ENCODE peak calls at places on chromosomes 1 and 21, in eight cellular contexts. Y is heart left ventricle, H is NCI-H69, S is endothelial cell, P is NCI-H1417, C is dermis microvascular lymphatic vessel endothelial cell, A is spleen, E is T-helper 2 cell. B is an unnamed sample.

GRCh38 chr21:26148834-26149354 is 21.7 kb downstream of the APP start:
- DNase-seq in P (no peak), A (no peak), C (no peak), S (no peak), Y (no peak), H (no peak), E (no peak), B (no peak)

GRCh38 chr1:151238467-151238739 is 16.1 kb upstream of the PSMD4 start:
- DNase-seq in S (no peak), E (no peak), P (no peak), Y (no peak), C (no peak), H (peak), A (no peak), B (no peak)

GRCh38 chr1:111190931-111191451 is 9.5 kb downstream of the DENND2D start:
- DNase-seq in C (no peak), E (no peak), A (no peak), P (no peak), S (no peak), H (no peak), Y (no peak), B (no peak)

GRCh38 chr1:37323486-37324377 is 150.6 kb upstream of the ZC3H12A start:
- DNase-seq in H (peak), C (no peak), S (peak), E (no peak), Y (no peak), P (no peak), A (peak), B (peak)

GRCh38 chr1:48760889-48761288 is 15.8 kb downstream of the BEND5 start:
- DNase-seq in A (no peak), E (no peak), H (no peak), Y (no peak), S (no peak), C (no peak), P (no peak), B (no peak)

GRCh38 chr1:84089470-84090261 is 54.4 kb upstream of the PRKACB start:
- DNase-seq in S (no peak), H (peak), P (no peak), E (no peak), Y (no peak), A (no peak), C (no peak), B (no peak)

GRCh38 chr21:45246014-45246413 is 41.7 kb downstream of the POFUT2 start:
- DNase-seq in C (no peak), S (no peak), P (no peak), Y (no peak), H (no peak), A (no peak), E (no peak), B (no peak)

GRCh38 chr1:46413596-46413985 is 19.5 kb downstream of the FAAH start:
- DNase-seq in P (no peak), S (peak), E (peak), Y (no peak), H (no peak), C (no peak), A (no peak), B (peak)

GRCh38 chr1:9615316-9616063 is 26.8 kb downstream of the TMEM201 start:
- DNase-seq in H (peak), E (peak), P (no peak), C (peak), Y (no peak), A (peak), S (peak), B (peak)

GRCh38 chr1:38872401-38873026 is 634 bp downstream of the MYCBP start:
- DNase-seq in A (no peak), Y (no peak), H (peak), P (no peak), E (peak), C (no peak), S (peak), B (no peak)

GRCh38 chr1:30381671-30382365 is 341.6 kb downstream of the MATN1 start:
- DNase-seq in S (no peak), H (no peak), A (peak), C (no peak), E (no peak), Y (no peak), P (no peak), B (no peak)

GRCh38 chr1:170114916-170115315 is 30.8 kb upstream of the NTMT2 start:
- DNase-seq in S (no peak), H (no peak), E (no peak), C (no peak), Y (no peak), P (no peak), A (no peak), B (no peak)

GRCh38 chr1:23619299-23620188 is 60.2 kb upstream of the ID3 start:
- DNase-seq in S (no peak), H (peak), Y (no peak), E (peak), P (peak), A (peak), C (no peak), B (no peak)

GRCh38 chr1:108686609-108687313 is 5.3 kb upstream of the PRPF38B start:
- DNase-seq in H (peak), E (no peak), C (peak), S (no peak), P (no peak), Y (no peak), A (no peak), B (no peak)

GRCh38 chr1:85279463-85280080 is 3.1 kb upstream of the BCL10 start:
- DNase-seq in P (no peak), H (no peak), C (peak), E (no peak), Y (no peak), A (no peak), S (no peak), B (no peak)

GRCh38 chr1:2236695-2237677 is 8.9 kb downstream of the SKI start:
- DNase-seq in Y (no peak), P (peak), A (peak), C (no peak), E (peak), H (peak), S (no peak), B (no peak)

GRCh38 chr21:45080232-45080631 is 5.9 kb downstream of the ADARB1 start:
- DNase-seq in P (no peak), A (no peak), H (no peak), Y (no peak), C (no peak), S (no peak), E (no peak), B (no peak)

GRCh38 chr1:44707959-44708831 is 22.8 kb downstream of the RNU5D-1 start:
- DNase-seq in P (no peak), S (peak), A (peak), H (peak), Y (no peak), E (no peak), C (peak), B (no peak)

GRCh38 chr1:111990026-111990877 is 784 bp upstream of the KCND3 start:
- DNase-seq in S (peak), E (no peak), Y (peak), H (peak), C (no peak), P (peak), A (no peak), B (peak)

GRCh38 chr1:47593001-47593568 is 155.2 kb downstream of the FOXD2 start:
- DNase-seq in S (peak), H (peak), P (peak), A (no peak), C (no peak), E (no peak), Y (no peak), B (no peak)

GRCh38 chr1:85280636-85281035 is 4.2 kb upstream of the BCL10 start:
- DNase-seq in C (no peak), P (no peak), Y (no peak), H (no peak), E (no peak), S (no peak), A (no peak), B (no peak)

GRCh38 chr1:34199927-34200326 is 23.2 kb downstream of the C1orf94 start:
- DNase-seq in C (no peak), H (no peak), Y (no peak), P (no peak), E (no peak), A (no peak), S (no peak), B (no peak)

GRCh38 chr1:183812686-183813569 is 8.0 kb downstream of the RGL1 start:
- DNase-seq in S (no peak), P (no peak), C (no peak), A (no peak), Y (no peak), H (no peak), E (no peak), B (no peak)

GRCh38 chr1:154427173-154428139 is 22.3 kb downstream of the IL6R start:
- DNase-seq in C (no peak), Y (peak), H (peak), P (no peak), E (no peak), A (no peak), S (no peak), B (no peak)

GRCh38 chr1:159211331-159212136 is 6.9 kb downstream of the ACKR1 start:
- DNase-seq in C (no peak), H (peak), E (no peak), S (peak), Y (no peak), P (no peak), A (peak), B (no peak)

GRCh38 chr1:151814971-151815545 is 9.8 kb upstream of the LINGO4 start:
- DNase-seq in Y (no peak), H (no peak), E (no peak), C (no peak), P (no peak), A (no peak), S (no peak), B (no peak)

B was measured in HuH-7.5.